ENCODE peak calls at places on chromosomes 2 and 18, in four cellular contexts. E is K562, V is WTC11, Z is H1. I is an unnamed sample.

GRCh38 chr2:56088411-56088810 is 95.4 kb upstream of the CCDC85A start:
- DNase-seq in E (no peak), V (no peak), Z (no peak), I (no peak)

GRCh38 chr2:29689666-29690065 is 231.7 kb downstream of the ALK start:
- DNase-seq in E (no peak), V (no peak), Z (no peak), I (no peak)

GRCh38 chr2:235926229-235926628 is 242.0 kb downstream of the GBX2 start:
- DNase-seq in E (no peak), V (no peak), Z (no peak), I (no peak)

GRCh38 chr18:76459687-76460350 is 35.2 kb downstream of the ZNF516 start:
- DNase-seq in E (no peak), V (no peak), Z (no peak), I (no peak)

GRCh38 chr2:149033716-149034115 is 4.8 kb upstream of the LYPD6B start:
- DNase-seq in E (no peak), V (no peak), Z (no peak), I (no peak)

GRCh38 chr2:96099861-96100798 is 16.2 kb downstream of the ADRA2B start:
- DNase-seq in E (no peak), V (peak; percentile 17), Z (no peak), I (peak; percentile 23)

GRCh38 chr2:62309465-62310091 is 113.7 kb downstream of the B3GNT2 start:
- DNase-seq in E (peak; percentile 55), V (no peak), Z (no peak), I (peak; percentile 78)

GRCh38 chr2:134245340-134245984 is 8.4 kb upstream of the MGAT5 start:
- DNase-seq in E (peak; percentile 78), V (peak; percentile 80), Z (no peak), I (peak; percentile 43)

GRCh38 chr2:120821446-120822160 is 85.9 kb downstream of the GLI2 start:
- DNase-seq in E (no peak), V (no peak), Z (no peak), I (no peak)

GRCh38 chr2:16069933-16070647 is 129.7 kb downstream of the MYCN start:
- DNase-seq in E (no peak), V (no peak), Z (no peak), I (no peak)

GRCh38 chr2:219581346-219581745 is 9.2 kb downstream of the INHA start:
- DNase-seq in E (no peak), V (no peak), Z (no peak), I (no peak)

GRCh38 chr2:52810460-52810859 is 957.1 kb upstream of the CHAC2 start:
- DNase-seq in E (no peak), V (no peak), Z (no peak), I (peak; percentile 2)

GRCh38 chr2:28583899-28584553 is 88.2 kb downstream of the PLB1 start:
- DNase-seq in E (peak; percentile 89), V (no peak), Z (peak; percentile 21), I (no peak)

DNA sequence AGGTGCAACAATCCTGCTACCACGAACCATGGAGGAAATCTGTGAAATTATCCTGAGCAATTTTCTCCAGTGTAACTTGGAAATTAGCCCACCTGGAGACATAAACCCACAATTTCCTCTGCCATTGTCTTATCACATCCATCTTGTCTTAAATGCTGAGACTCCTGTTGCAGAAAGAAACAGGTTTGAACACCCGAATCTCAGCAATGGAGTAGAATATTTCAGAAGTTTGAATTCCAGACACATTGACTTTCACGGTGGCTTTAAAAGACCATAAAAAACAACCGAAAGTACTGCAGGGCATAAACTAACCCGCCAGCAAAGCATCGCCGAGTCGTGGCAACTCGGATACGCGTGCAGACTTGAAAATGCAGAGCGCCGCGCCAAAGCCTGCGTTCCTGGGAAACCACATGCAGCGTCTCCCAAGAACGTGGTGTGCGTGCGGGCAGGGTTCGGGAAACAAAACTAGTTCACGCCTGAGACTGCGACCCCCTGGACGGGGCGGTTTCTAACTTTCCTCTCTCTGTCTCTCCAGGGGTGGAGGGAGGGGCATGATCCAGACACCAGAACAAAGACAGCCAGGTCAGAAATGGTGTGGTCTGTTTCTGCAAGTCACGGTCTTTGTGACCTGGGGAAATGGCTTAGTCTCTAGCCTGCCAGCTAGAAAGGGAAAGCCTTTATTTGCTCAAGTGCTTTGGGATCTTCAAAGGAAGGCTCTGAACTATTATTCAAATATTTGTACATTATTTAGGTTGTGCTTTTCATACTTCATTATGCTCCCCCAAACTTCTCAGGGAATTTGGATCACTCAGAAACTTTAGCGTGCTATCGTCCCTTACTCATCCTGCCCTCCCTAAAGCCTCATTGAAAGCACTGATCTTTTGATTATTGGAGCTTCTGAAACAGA is 26.9 kb upstream of the KCTD1 start:
- DNase-seq in E (peak; percentile 23), V (peak; percentile 71), Z (peak; percentile 62), I (peak; percentile 50)
- TF ChIP-seq TEAD4 in E (no peak), V (no peak), Z (peak; percentile 9), I (no peak)

DNA sequence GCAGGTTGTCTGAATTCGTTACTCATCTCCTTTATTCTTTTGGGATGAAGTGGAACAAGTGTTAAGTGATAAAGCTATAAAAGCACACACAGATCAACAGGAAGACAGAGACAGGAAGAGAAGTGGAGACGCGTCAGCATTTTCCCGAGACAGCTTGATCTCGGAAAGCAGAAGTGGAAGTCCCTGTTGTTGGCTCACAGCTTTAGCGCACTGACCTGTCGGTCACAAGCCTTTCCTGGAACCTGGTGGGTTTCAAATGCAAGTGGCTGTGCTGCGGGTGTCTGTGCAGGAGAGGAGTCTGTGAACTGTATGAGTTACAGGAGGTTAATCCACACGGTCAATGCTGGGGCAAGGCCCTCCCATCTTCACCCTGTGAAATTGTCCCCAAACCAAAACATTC is 116.6 kb upstream of the PELI1 start:
- DNase-seq in E (peak; percentile 78), V (no peak), Z (no peak), I (no peak)
- TF ChIP-seq TEAD4 in E (no peak), V (no peak), Z (no peak), I (no peak)

GRCh38 chr18:75220786-75221355 is 10.3 kb downstream of the TSHZ1 start:
- DNase-seq in E (no peak), V (no peak), Z (no peak), I (no peak)
- TF ChIP-seq TEAD4 in E (no peak), V (no peak), Z (no peak), I (no peak)

GRCh38 chr2:191126386-191126785 is 24.4 kb downstream of the STAT4 start:
- DNase-seq in E (no peak), V (no peak), Z (no peak), I (no peak)
- TF ChIP-seq TEAD4 in E (no peak), V (no peak), Z (no peak), I (no peak)

GRCh38 chr2:20516291-20516645 is 69.4 kb downstream of the RHOB start:
- DNase-seq in E (no peak), V (no peak), Z (no peak), I (no peak)

GRCh38 chr2:20519309-20519708 is 72.4 kb downstream of the RHOB start:
- DNase-seq in E (no peak), V (no peak), Z (no peak), I (no peak)

GRCh38 chr2:20515293-20516220 is 68.7 kb downstream of the RHOB start:
- DNase-seq in E (no peak), V (no peak), Z (no peak), I (no peak)

GRCh38 chr2:20514596-20515269 is 67.9 kb downstream of the RHOB start:
- DNase-seq in E (no peak), V (no peak), Z (no peak), I (no peak)

DNA sequence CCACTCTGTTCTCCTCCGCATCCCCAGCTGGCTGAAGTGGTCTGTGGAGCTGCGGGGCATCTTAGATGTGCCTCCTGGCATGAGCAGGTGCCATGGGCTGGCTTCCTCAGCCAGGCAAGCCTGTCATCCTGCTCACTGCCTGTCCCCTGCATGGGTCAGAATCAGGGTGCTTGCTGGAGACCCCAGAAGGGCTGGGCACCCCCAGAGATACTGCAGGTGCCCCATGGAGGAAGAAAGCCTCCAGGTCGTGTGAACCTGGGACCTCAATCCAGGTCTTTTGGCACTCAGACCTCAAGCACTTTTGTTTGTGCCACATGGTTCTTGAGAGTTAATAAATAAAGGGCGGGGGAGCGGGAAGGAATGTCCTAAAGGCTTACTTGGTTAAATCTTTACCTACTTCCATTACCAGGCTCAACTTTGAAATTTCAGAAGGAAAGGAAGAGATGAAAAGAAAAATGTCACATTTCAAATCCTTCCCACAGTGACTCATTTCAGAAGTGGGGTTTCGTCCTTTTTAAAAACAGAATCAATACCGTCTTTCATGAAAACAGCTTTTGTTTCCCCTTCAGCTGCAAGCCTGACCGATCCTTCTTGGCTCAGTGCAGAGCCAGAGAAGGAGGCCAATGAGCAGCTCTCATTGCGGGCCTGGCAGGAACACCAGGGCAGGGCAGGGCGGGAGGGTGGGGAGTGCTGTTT is 69.9 kb downstream of the RHOB start:
- DNase-seq in E (no peak), V (no peak), Z (no peak), I (no peak)
- TF ChIP-seq TEAD4 in E (no peak), V (no peak), Z (no peak), I (no peak)

GRCh38 chr2:20093263-20094141 is 42.1 kb upstream of the LAPTM4A start:
- DNase-seq in E (peak; percentile 61), V (peak; percentile 53), Z (peak; percentile 34), I (peak; percentile 88)
- TF ChIP-seq TEAD4 in E (no peak), V (no peak), Z (no peak), I (no peak)

GRCh38 chr2:170771049-170771937 is 1.1 kb downstream of the ERICH2 start:
- DNase-seq in E (peak; percentile 78), V (peak; percentile 61), Z (no peak), I (no peak)
- TF ChIP-seq TEAD4 in E (no peak), V (no peak), Z (no peak), I (no peak)